ENCODE peak calls at places on chromosomes 7 and 10, in eight cellular contexts. K is C1 segment of cervical spinal cord; Z is IMR-90; U is GM23248; W is G401; E is H7; M is NCI-H2081; S is stimulated activated CD4-positive, alpha-beta T cell treated with anti-CD3 and anti-CD28 coated beads, Interleukin-15, amount 100 ng/mL, for 1 hour. B is an unnamed sample.

GRCh38 chr7:51350195-51350896 is 33.7 kb upstream of the COBL start:
- DNase-seq in W (no peak), Z (no peak), E (no peak), U (no peak), M (peak; percentile 80), K (no peak), S (no peak), B (no peak)

GRCh38 chr7:101829374-101829773 is 11.9 kb downstream of the CUX1 start:
- DNase-seq in W (no peak), M (no peak), K (no peak), E (no peak), U (no peak), Z (no peak), S (no peak), B (no peak)

GRCh38 chr7:112360681-112361080 is 89.6 kb upstream of the IFRD1 start:
- DNase-seq in W (no peak), E (no peak), S (no peak), K (no peak), M (no peak), Z (no peak), U (no peak), B (no peak)

GRCh38 chr10:117175215-117175900 is 21.9 kb upstream of the KCNK18 start:
- DNase-seq in U (no peak), E (peak; percentile 70), S (no peak), K (peak; percentile 41), M (peak; percentile 38), W (peak; percentile 52), Z (no peak), B (peak; percentile 32)

GRCh38 chr7:129952164-129952652 is 552 bp downstream of the UBE2H start:
- DNase-seq in E (no peak), K (peak; percentile 69), S (no peak), Z (no peak), W (peak; percentile 60), U (peak; percentile 70), M (peak; percentile 42), B (peak; percentile 29)

GRCh38 chr10:80684217-80684616 is 146.5 kb downstream of the SH2D4B start:
- DNase-seq in S (no peak), W (peak; percentile 55), Z (peak; percentile 22), M (no peak), E (peak; percentile 68), U (peak; percentile 39), K (no peak), B (no peak)

GRCh38 chr10:61280303-61280702 is 172.9 kb downstream of the TMEM26 start:
- DNase-seq in S (no peak), U (peak; percentile 55), K (no peak), E (no peak), W (no peak), Z (peak; percentile 53), M (no peak), B (no peak)

GRCh38 chr10:127024655-127025054 is 119.4 kb downstream of the DOCK1 start:
- DNase-seq in K (peak; percentile 21), U (peak; percentile 79), S (no peak), E (no peak), W (no peak), Z (peak; percentile 45), M (peak; percentile 3), B (no peak)

GRCh38 chr10:122181901-122182799 is 88.9 kb upstream of the BTBD16 start:
- DNase-seq in M (peak; percentile 94), K (no peak), S (no peak), E (peak; percentile 65), Z (peak; percentile 41), W (no peak), U (peak; percentile 60), B (no peak)

GRCh38 chr7:23470290-23471089 is at the start of gene IGF2BP3:
- DNase-seq in M (peak; percentile 98), S (no peak), K (no peak), E (peak; percentile 84), U (peak; percentile 92), Z (peak; percentile 96), W (peak; percentile 79), B (peak; percentile 26)

GRCh38 chr10:62268027-62268398 is 631 bp downstream of the RTKN2 start:
- DNase-seq in Z (no peak), U (no peak), E (no peak), K (no peak), S (no peak), W (no peak), M (peak; percentile 18), B (no peak)

GRCh38 chr10:35934637-35934995 is 292.5 kb upstream of the FZD8 start:
- DNase-seq in W (no peak), S (no peak), K (no peak), U (no peak), M (peak; percentile 66), Z (no peak), E (no peak), B (no peak)

GRCh38 chr7:100158229-100159098 is at the start of gene TRAPPC14:
- DNase-seq in S (peak; percentile 84), K (peak; percentile 84), W (peak; percentile 85), Z (peak; percentile 70), M (peak; percentile 80), U (peak; percentile 90), E (peak; percentile 100), B (peak; percentile 84)

B was measured in memory B cell.